ENCODE peak calls at places on chromosomes 11 and 22, in four cellular contexts. C, X, Y and L are unnamed samples.

GRCh38 chr11:95085117-95085825 is 4.4 kb upstream of the ENDOD1 start:
- DNase-seq in C (no peak), Y (no peak), X (no peak), L (no peak)

GRCh38 chr22:35349704-35350538 is 31.0 kb upstream of the HMOX1 start:
- DNase-seq in Y (peak; percentile 55), C (peak; percentile 31), X (no peak), L (no peak)

GRCh38 chr11:1749020-1749758 is 1.2 kb downstream of the IFITM10 start:
- DNase-seq in C (peak; percentile 50), X (no peak), Y (peak; percentile 73), L (no peak)

GRCh38 chr22:19527861-19528417 is 3.7 kb upstream of the CLDN5 start:
- DNase-seq in C (no peak), X (no peak), Y (no peak), L (no peak)

GRCh38 chr11:134391170-134391569 is 20.9 kb downstream of the B3GAT1 start:
- DNase-seq in C (no peak), X (no peak), Y (no peak), L (no peak)

GRCh38 chr22:40709752-40710413 is 30.6 kb downstream of the MCHR1 start:
- DNase-seq in C (peak; percentile 49), Y (peak; percentile 39), X (no peak), L (no peak)

GRCh38 chr11:111996129-111996528 is 29.1 kb upstream of the DLAT start:
- DNase-seq in Y (no peak), X (no peak), C (no peak), L (no peak)

GRCh38 chr11:87466228-87466627 is 428.5 kb downstream of the TMEM135 start:
- DNase-seq in C (no peak), X (no peak), Y (no peak), L (no peak)

GRCh38 chr22:17873804-17874203 is 99.5 kb upstream of the BID start:
- DNase-seq in C (no peak), Y (no peak), X (no peak), L (no peak)

GRCh38 chr22:20965104-20965887 is 1.8 kb upstream of the AIFM3 start:
- DNase-seq in Y (no peak), X (no peak), C (no peak), L (peak; percentile 55)

GRCh38 chr22:44445731-44446130 is 52.3 kb downstream of the RTL6 start:
- DNase-seq in Y (no peak), C (no peak), X (no peak), L (no peak)

GRCh38 chr22:24427500-24428164 is at the start of gene ADORA2A:
- DNase-seq in Y (no peak), X (no peak), C (no peak), L (peak; percentile 51)

GRCh38 chr11:123137496-123138270 is 57.4 kb downstream of the CLMP start:
- DNase-seq in Y (peak; percentile 71), C (peak; percentile 91), X (peak; percentile 28), L (peak; percentile 42)

GRCh38 chr11:102225689-102226562 is 91.4 kb upstream of the BIRC3 start:
- DNase-seq in C (peak; percentile 92), X (no peak), Y (no peak), L (no peak)

DNA sequence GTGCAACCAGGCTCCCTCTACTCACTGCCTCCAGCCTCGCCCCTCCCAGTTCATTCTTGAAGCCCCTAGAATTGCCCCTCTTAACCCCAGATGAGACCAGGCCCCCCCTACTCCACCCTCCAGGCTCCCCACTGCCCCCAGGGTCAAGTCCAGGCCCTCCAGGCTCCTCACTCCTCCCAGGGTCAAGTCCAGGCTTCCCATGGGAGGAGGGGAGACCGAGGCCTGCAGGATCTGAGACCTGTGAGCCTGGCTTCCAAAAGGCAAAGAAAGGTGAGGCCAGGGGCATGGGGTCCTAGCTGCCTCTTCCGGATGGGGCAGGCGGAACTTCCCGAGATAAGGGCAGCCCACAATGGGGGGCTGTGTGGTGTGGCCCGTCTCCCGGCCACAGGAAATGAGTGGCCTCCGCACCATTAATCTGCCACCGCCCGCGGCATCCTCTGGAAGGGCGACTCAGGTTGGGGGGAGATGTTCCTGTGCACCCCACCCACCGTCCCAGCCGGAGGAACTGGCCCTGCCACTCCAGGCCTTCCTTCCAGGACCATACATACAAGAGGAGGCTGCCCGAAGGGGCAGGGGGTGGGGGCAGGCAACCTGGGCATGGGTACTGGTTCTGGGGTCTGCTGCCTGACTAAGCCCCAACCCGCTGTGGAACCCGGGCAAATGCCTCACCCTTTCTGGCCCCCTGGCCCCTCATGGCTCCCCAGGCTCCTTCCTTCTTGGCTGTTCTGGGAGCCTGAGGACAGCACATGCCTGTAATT is 35.1 kb upstream of the WNT11 start:
- DNase-seq in Y (no peak), X (no peak), C (no peak), L (no peak)
- H3K4me1 ChIP-seq in Y (peaks cover 4% of the 10 kb centered on the region), X (peaks cover 8% of the 10 kb centered on the region), C (peaks cover 3% of the 10 kb centered on the region), L (no peaks in the 10 kb centered on the region)

GRCh38 chr11:9735919-9736318 is 72.0 kb downstream of the SWAP70 start:
- DNase-seq in C (no peak), X (no peak), Y (no peak), L (no peak)
- H3K27ac ChIP-seq in C (no peak overlapping the region), X (no peak overlapping the region), Y (no peak overlapping the region), L (no peak overlapping the region)

DNA sequence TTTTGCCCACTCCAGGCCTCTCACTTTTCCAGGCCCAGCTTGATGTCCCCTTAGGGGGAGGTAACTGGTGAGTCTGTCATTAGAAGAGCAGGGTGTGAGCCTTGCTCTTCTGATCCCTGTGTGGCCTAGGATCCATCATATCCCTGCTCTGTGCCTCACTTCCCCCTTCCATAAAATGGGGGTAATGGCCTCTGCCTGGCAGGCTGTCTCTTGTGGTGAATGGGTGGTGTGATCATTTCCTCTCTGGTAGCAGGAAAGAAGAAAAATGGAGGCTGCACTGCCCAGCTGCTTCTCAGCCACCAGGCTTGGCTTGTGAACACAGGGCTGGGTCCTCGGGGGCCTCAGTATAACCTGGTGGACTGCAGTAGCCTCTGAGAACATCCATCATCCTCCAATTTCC is 5.6 kb downstream of the ARHGEF17 start:
- DNase-seq in Y (no peak), C (no peak), X (no peak), L (no peak)
- H3K4me1 ChIP-seq in Y (peaks cover 4% of the 10 kb centered on the region), C (peaks cover 56% of the 10 kb centered on the region), X (peaks cover 75% of the 10 kb centered on the region), L (no peaks in the 10 kb centered on the region)

GRCh38 chr22:38240734-38241252 is 32.0 kb downstream of the TMEM184B start:
- DNase-seq in C (peak; percentile 83), X (no peak), Y (peak; percentile 85), L (peak; percentile 67)

GRCh38 chr22:38246692-38247091 is 26.1 kb downstream of the TMEM184B start:
- DNase-seq in X (peak; percentile 23), Y (no peak), C (no peak), L (no peak)

GRCh38 chr22:38244106-38244505 is 28.7 kb downstream of the TMEM184B start:
- DNase-seq in Y (no peak), C (no peak), X (no peak), L (no peak)

GRCh38 chr22:38246046-38246658 is 26.7 kb downstream of the TMEM184B start:
- DNase-seq in C (no peak), X (no peak), Y (no peak), L (no peak)

DNA sequence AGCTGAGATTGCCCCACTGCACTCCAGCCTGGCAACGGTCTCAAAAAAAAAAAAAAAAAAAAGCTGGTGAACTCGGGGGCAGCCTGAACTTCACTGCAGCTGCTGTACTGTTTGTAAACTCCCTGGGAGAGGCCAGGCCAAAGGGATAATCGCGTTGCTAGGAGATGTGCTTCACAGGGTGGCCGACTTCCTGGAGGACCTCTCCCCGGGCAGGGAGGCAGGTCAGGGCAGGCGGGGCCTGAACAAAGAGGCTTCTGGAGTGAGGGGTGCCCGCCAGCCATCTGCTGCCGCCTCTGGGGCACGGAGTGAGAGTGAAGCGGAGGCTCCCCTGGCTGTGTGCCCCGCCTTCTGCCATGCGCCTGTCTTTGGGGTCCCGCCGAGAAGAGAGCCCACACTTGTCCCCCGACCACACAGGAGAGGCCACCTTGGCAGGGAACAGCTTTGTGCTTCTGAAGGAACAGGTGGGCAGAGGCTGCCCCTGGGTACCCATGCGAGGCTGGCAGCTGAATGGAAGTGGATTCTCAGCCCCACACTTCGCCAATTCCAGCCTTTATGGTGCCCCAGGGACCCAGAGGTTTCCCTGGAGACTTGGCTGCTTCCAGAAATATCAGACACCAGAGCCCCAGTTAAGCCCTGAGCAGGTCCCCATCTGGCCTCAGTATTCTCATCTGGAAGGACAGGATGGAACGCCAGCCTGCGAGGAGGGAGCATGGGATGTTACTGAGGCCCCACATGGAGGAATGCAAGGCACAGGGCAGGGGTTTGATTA is 29.6 kb downstream of the TMEM184B start:
- DNase-seq in Y (no peak), X (no peak), C (peak; percentile 60), L (peak; percentile 89)
- H3K27ac ChIP-seq in Y (peak overlapping the region; percentile 62), X (peak overlapping the region; percentile 47), C (no peak overlapping the region), L (peak overlapping the region; percentile 72)

DNA sequence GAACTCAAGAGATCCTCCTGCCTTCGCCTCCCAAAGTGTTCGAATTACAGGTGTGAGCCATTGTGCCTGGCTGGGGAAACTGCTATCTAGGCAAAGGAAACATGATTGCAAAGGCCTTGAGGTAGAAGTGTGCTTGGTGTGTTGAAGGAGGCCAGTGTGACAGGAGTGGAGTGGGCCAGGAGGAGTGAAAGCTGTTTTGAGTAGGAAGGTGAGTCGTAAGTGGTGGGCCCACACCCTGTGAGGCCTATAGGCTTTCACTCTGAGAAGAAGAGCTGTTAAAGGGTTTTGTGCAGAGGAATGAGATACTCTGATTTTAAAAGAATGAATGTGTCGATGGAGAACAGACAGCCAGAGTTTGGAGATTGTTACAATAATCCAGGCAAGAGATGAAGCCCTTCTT is 43.4 kb downstream of the WEE1 start:
- DNase-seq in Y (no peak), X (no peak), C (no peak), L (no peak)
- H3K4me1 ChIP-seq in Y (peaks cover 12% of the 10 kb centered on the region), X (peaks cover 25% of the 10 kb centered on the region), C (peaks cover 4% of the 10 kb centered on the region), L (peaks cover 4% of the 10 kb centered on the region)

DNA sequence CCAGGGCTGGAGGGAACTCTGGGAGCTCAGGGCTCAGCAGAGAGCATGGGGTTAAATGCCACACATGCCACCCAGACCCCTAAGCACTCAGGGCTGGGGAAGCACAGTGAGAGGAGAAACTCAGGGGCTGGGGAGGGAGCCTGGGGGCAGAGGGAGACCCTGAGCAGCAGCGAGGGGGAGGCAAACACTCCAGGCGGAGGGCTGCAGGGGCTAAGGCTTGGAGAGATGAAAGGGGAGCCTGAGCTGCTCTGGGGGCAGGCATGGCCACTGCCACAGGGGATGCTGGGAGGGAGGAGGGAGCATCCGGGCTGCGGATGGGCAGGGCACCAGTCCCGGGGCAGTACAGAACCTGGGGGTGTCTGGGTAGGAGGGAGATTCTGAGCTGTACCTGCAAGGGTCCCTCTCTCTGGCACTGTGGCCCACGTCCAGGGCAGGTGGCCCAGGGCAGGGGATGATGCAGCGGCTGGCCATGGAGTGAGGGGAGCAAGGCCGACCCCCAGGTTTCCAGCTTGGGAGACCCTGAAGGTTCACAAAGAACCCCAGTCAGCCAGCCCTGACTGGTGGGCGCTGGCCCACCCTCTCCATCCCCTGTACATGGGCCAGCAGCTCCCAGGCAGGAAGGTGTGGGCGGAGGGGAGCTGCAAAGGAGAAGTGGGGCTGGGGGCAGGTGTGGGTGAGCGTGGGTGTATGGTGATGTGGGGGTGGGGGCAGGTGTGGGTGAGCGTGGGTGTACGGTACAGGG is 2.0 kb upstream of the TNFRSF13C start:
- DNase-seq in Y (no peak), X (no peak), C (no peak), L (no peak)
- H3K27ac ChIP-seq in Y (no peak overlapping the region), X (no peak overlapping the region), C (no peak overlapping the region), L (no peak overlapping the region)

GRCh38 chr11:76087749-76088148 is 118.6 kb downstream of the WNT11 start:
- DNase-seq in X (no peak), C (no peak), Y (no peak), L (no peak)

GRCh38 chr11:76090821-76091220 is 115.5 kb downstream of the WNT11 start:
- DNase-seq in Y (no peak), X (no peak), C (no peak), L (no peak)

GRCh38 chr11:76085321-76085720 is 121.0 kb downstream of the WNT11 start:
- DNase-seq in C (no peak), Y (no peak), X (no peak), L (no peak)

GRCh38 chr11:76083563-76084451 is 122.5 kb downstream of the WNT11 start:
- DNase-seq in Y (no peak), C (no peak), X (no peak), L (no peak)

GRCh38 chr11:76086713-76087635 is 119.3 kb downstream of the WNT11 start:
- DNase-seq in C (no peak), X (no peak), Y (no peak), L (no peak)
- H3K4me1 ChIP-seq in C (peaks cover 22% of the 10 kb centered on the region), X (peaks cover 17% of the 10 kb centered on the region), Y (peaks cover 32% of the 10 kb centered on the region), L (no peaks in the 10 kb centered on the region)